ENCODE peak calls at places on chromosomes 5 and 9, in seven cellular contexts. T is CD4-positive, CD25-positive, alpha-beta regulatory T cell; M is right cardiac atrium; G is CD8-positive, alpha-beta memory T cell; U is lung; N is neuronal stem cell; A is cardiac muscle cell. Q is an unnamed sample.

GRCh38 chr9:36929350-36929675 is 104.8 kb downstream of the PAX5 start:
- DNase-seq in A (no peak), N (no peak), U (no peak), M (no peak), G (no peak), T (no peak), Q (no peak)

GRCh38 chr9:88388886-88389617 is 808 bp downstream of the SPIN1 start:
- DNase-seq in U (peak; percentile 42), A (peak; percentile 76), M (peak; percentile 64), G (peak; percentile 61), T (peak; percentile 44), N (peak; percentile 75), Q (peak; percentile 63)

GRCh38 chr5:173640166-173640804 is 23.8 kb upstream of the BOD1 start:
- DNase-seq in N (no peak), M (no peak), U (no peak), G (no peak), T (no peak), A (no peak), Q (no peak)

GRCh38 chr5:125005287-125005686 is 258.8 kb upstream of the ZNF608 start:
- DNase-seq in A (no peak), T (no peak), N (no peak), M (no peak), G (no peak), U (no peak), Q (no peak)

GRCh38 chr5:171666815-171667214 is 118.8 kb upstream of the SMIM23 start:
- DNase-seq in M (no peak), N (no peak), T (no peak), A (no peak), G (no peak), U (no peak), Q (no peak)

GRCh38 chr5:4098226-4098625 is 502.6 kb downstream of the IRX1 start:
- DNase-seq in U (no peak), N (no peak), T (no peak), A (no peak), G (no peak), M (no peak), Q (no peak)

GRCh38 chr9:107439991-107440456 is 49.5 kb downstream of the KLF4 start:
- DNase-seq in N (peak; percentile 38), A (no peak), M (no peak), G (no peak), T (no peak), U (no peak), Q (peak; percentile 86)

GRCh38 chr5:80860934-80861613 is 99.1 kb upstream of the RASGRF2 start:
- DNase-seq in G (no peak), A (peak; percentile 72), M (no peak), T (no peak), N (no peak), U (no peak), Q (no peak)

GRCh38 chr9:114388764-114389375 is 1.1 kb upstream of the AKNA start:
- DNase-seq in T (no peak), G (no peak), M (no peak), U (no peak), N (no peak), A (no peak), Q (no peak)

GRCh38 chr5:75668988-75669760 is 48.1 kb downstream of the POC5 start:
- DNase-seq in N (no peak), G (peak; percentile 53), T (peak; percentile 76), A (peak; percentile 40), M (peak; percentile 33), U (peak; percentile 38), Q (no peak)

GRCh38 chr5:177303121-177303924 is at the start of the genes PRELID1 and RAB24:
- DNase-seq in T (peak; percentile 92), G (peak; percentile 91), M (peak; percentile 91), A (peak; percentile 86), U (peak; percentile 88), N (peak; percentile 84), Q (peak; percentile 93)

GRCh38 chr5:170067152-170067551 is 38.5 kb upstream of the FOXI1 start:
- DNase-seq in T (no peak), U (no peak), N (no peak), M (no peak), A (no peak), G (no peak), Q (no peak)

GRCh38 chr5:6430418-6431028 is 18.1 kb upstream of the UBE2QL1 start:
- DNase-seq in M (peak; percentile 54), A (no peak), T (no peak), U (no peak), N (no peak), G (no peak), Q (no peak)

GRCh38 chr5:10563940-10564837 is at the start of gene ANKRD33B:
- DNase-seq in A (peak; percentile 71), N (peak; percentile 77), M (peak; percentile 67), T (peak; percentile 88), G (peak; percentile 82), U (peak; percentile 50), Q (peak; percentile 68)

GRCh38 chr9:3271157-3271556 is 254.6 kb downstream of the RFX3 start:
- DNase-seq in M (no peak), T (no peak), G (no peak), N (no peak), A (no peak), U (no peak), Q (no peak)

GRCh38 chr9:77946969-77947368 is 84.6 kb downstream of the GNAQ start:
- DNase-seq in A (no peak), G (no peak), T (no peak), M (no peak), U (peak; percentile 31), N (no peak), Q (peak; percentile 17)

GRCh38 chr5:143086851-143087637 is 316.4 kb downstream of the NR3C1 start:
- DNase-seq in G (no peak), A (peak; percentile 20), N (no peak), U (no peak), T (no peak), M (no peak), Q (no peak)

GRCh38 chr5:37533851-37534250 is 154.7 kb downstream of the WDR70 start:
- DNase-seq in U (no peak), A (no peak), T (no peak), N (no peak), M (no peak), G (no peak), Q (no peak)

DNA sequence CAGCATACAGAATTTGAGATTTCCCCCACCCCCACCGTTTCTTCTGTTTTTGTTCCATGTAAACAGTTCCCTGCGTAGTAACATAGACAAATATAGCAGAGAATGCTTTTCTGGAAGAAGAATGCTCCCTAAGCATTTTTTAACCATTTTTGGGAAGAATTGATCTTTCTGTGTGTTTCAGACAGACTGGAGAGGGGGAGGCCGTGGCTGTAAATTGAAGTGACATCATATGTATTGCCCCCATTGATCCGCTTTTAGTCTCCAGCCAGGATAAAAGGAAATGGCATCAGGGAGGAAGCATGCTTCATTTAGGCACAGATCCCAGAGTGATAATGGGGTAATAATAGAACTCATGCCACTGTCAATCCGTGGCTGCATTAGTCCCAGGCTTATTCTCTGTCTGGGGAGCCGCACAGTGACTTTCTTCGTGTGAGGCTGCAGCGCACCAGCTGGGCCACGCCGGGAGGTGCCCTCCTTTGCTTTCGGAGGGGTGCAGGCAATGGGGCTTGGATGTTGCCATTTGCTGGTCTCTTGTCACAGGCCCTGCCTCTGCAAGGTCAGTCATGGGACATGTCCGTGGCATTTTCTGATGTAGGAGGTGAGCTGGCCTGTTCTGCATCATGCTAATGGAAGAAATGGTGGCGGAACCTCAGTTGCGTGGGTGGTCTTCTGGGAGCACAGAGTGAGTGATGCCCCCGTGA is 261.5 kb downstream of the FANCC start:
- DNase-seq in U (no peak), G (no peak), N (no peak), A (peak; percentile 61), T (no peak), M (no peak), Q (peak; percentile 37)
- H3K4me1 ChIP-seq in U (peaks cover 36% of the 10 kb centered on the region), G (no peaks in the 10 kb centered on the region), N (peaks cover 33% of the 10 kb centered on the region), A (peaks cover 30% of the 10 kb centered on the region), T (no peaks in the 10 kb centered on the region), M (peaks cover 23% of the 10 kb centered on the region), Q (peaks cover 25% of the 10 kb centered on the region)

GRCh38 chr9:92740015-92740408 is 24.6 kb downstream of the BICD2 start:
- DNase-seq in U (no peak), G (no peak), N (no peak), T (no peak), M (no peak), A (peak; percentile 39), Q (no peak)

GRCh38 chr9:92739346-92740014 is 25.2 kb downstream of the BICD2 start:
- DNase-seq in N (no peak), A (no peak), T (no peak), U (no peak), G (no peak), M (no peak), Q (no peak)

GRCh38 chr9:92738661-92739081 is 26.0 kb downstream of the BICD2 start:
- DNase-seq in A (peak; percentile 33), G (no peak), M (no peak), N (no peak), T (no peak), U (no peak), Q (no peak)

GRCh38 chr9:92740446-92740961 is 24.1 kb downstream of the BICD2 start:
- DNase-seq in G (no peak), A (no peak), N (no peak), M (no peak), T (no peak), U (no peak), Q (no peak)

GRCh38 chr9:92740969-92741368 is 23.7 kb downstream of the BICD2 start:
- DNase-seq in T (no peak), G (no peak), A (no peak), N (no peak), U (no peak), M (no peak), Q (no peak)
- H3K4me1 ChIP-seq in T (peaks cover 29% of the 10 kb centered on the region), G (peaks cover 50% of the 10 kb centered on the region), A (peaks cover 8% of the 10 kb centered on the region), N (no peaks in the 10 kb centered on the region), U (peaks cover 35% of the 10 kb centered on the region), M (peaks cover 39% of the 10 kb centered on the region), Q (peaks cover 5% of the 10 kb centered on the region)

DNA sequence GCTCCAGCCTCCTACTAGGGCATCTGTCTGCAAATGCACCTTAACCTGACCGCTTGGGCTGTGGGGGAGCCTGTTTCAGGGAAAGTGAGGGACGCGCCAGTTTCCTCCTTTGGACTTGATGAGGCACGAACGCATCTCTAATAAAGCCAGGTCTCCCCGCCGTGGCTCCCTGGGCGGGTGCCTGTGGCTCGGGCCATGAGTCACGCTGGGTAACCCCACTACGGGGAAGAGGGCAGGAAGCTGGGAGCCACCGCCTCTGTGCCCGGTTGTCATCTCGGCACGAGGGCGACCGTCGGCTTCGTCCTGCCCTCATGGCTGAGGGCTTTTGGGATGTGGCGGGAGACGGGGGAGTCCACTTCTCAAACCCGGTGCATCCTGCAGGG is 12.1 kb downstream of the NOTCH1 start:
- DNase-seq in M (peak; percentile 73), N (no peak), G (peak; percentile 78), U (peak; percentile 65), T (peak; percentile 82), A (no peak), Q (no peak)
- H3K4me1 ChIP-seq in M (peaks cover 19% of the 10 kb centered on the region), N (peaks cover 2% of the 10 kb centered on the region), G (peaks cover 87% of the 10 kb centered on the region), U (no peaks in the 10 kb centered on the region), T (peaks cover 89% of the 10 kb centered on the region), A (no peaks in the 10 kb centered on the region), Q (no peaks in the 10 kb centered on the region)

GRCh38 chr5:33364406-33364805 is 76.4 kb upstream of the TARS1 start:
- DNase-seq in N (no peak), G (no peak), U (no peak), A (no peak), M (no peak), T (peak; percentile 17), Q (no peak)
- H3K4me1 ChIP-seq in N (peaks cover 8% of the 10 kb centered on the region), G (no peaks in the 10 kb centered on the region), U (no peaks in the 10 kb centered on the region), A (peaks cover 24% of the 10 kb centered on the region), M (no peaks in the 10 kb centered on the region), T (no peaks in the 10 kb centered on the region), Q (no peaks in the 10 kb centered on the region)

GRCh38 chr5:179766726-179767455 is 26.9 kb upstream of the LTC4S start:
- DNase-seq in U (no peak), N (no peak), A (peak; percentile 35), M (no peak), T (no peak), G (no peak), Q (no peak)
- H3K4me1 ChIP-seq in U (peaks cover 2% of the 10 kb centered on the region), N (peaks cover 28% of the 10 kb centered on the region), A (peaks cover 21% of the 10 kb centered on the region), M (peaks cover 12% of the 10 kb centered on the region), T (peaks cover 14% of the 10 kb centered on the region), G (peaks cover 18% of the 10 kb centered on the region), Q (peaks cover 17% of the 10 kb centered on the region)

GRCh38 chr5:138025285-138025684 is 7.6 kb downstream of the FAM13B start:
- DNase-seq in M (no peak), A (no peak), T (no peak), G (no peak), U (no peak), N (no peak), Q (no peak)
- H3K4me1 ChIP-seq in M (peaks cover 6% of the 10 kb centered on the region), A (peaks cover 16% of the 10 kb centered on the region), T (peaks cover 62% of the 10 kb centered on the region), G (peaks cover 66% of the 10 kb centered on the region), U (peaks cover 28% of the 10 kb centered on the region), N (no peaks in the 10 kb centered on the region), Q (peaks cover 10% of the 10 kb centered on the region)

Q was measured in HAP-1.